ENCODE peak calls at places on chromosome 19, in seven cellular contexts. X is SK-N-SH, K is GM12878, G is HepG2, J is HCT116, S is T47D, M is H1. L is an unnamed sample.

GRCh38 chr19:1912760-1913505 is 7.7 kb downstream of the ADAT3 start:
- DNase-seq in K (no peak), J (no peak), S (no peak), M (no peak), G (no peak), X (no peak), L (no peak)

GRCh38 chr19:31105761-31106160 is 243.5 kb downstream of the TSHZ3 start:
- DNase-seq in M (no peak), X (no peak), G (no peak), S (no peak), K (no peak), J (no peak), L (no peak)

GRCh38 chr19:53086949-53087348 is 16.3 kb downstream of the ZNF160 start:
- DNase-seq in X (no peak), G (no peak), J (no peak), K (no peak), S (no peak), M (no peak), L (no peak)

GRCh38 chr19:30558793-30559192 is 186.6 kb downstream of the ZNF536 start:
- DNase-seq in K (no peak), X (no peak), J (no peak), G (no peak), S (no peak), M (no peak), L (no peak)

GRCh38 chr19:4059931-4060620 is 6.6 kb downstream of the ZBTB7A start:
- DNase-seq in G (no peak), J (no peak), M (no peak), S (no peak), K (peak), X (no peak), L (peak)

GRCh38 chr19:52945652-52946321 is 16.9 kb downstream of the ZNF816 start:
- DNase-seq in J (no peak), M (peak), X (no peak), S (peak), K (no peak), G (no peak), L (no peak)

GRCh38 chr19:11355160-11356073 is at the start of gene PLPPR2:
- DNase-seq in S (peak), K (peak), M (peak), X (peak), G (peak), J (peak), L (peak)

GRCh38 chr19:37930416-37930815 is 23.4 kb downstream of the SIPA1L3 start:
- DNase-seq in M (no peak), X (no peak), K (no peak), S (peak), G (peak), J (no peak), L (no peak)

GRCh38 chr19:35895911-35896642 is 4.3 kb downstream of the NFKBID start:
- DNase-seq in J (no peak), S (no peak), M (no peak), G (no peak), X (no peak), K (no peak), L (no peak)

GRCh38 chr19:50703915-50704548 is 15.6 kb downstream of the SHANK1 start:
- DNase-seq in X (no peak), G (peak), M (no peak), S (peak), K (no peak), J (peak), L (no peak)

GRCh38 chr19:3599776-3600183 is 6.9 kb downstream of the TBXA2R start:
- DNase-seq in K (no peak), J (no peak), M (peak), G (no peak), X (peak), S (no peak), L (no peak)

GRCh38 chr19:34480971-34481821 is at the start of gene WTIP:
- DNase-seq in K (no peak), S (peak), G (peak), X (peak), M (peak), J (peak), L (no peak)

GRCh38 chr19:18428837-18429674 is 8.9 kb downstream of the ISYNA1 start:
- DNase-seq in X (peak), S (no peak), M (peak), G (no peak), K (no peak), J (no peak), L (peak)

GRCh38 chr19:33047422-33047821 is 17.3 kb downstream of the RHPN2 start:
- DNase-seq in K (no peak), G (no peak), M (peak), X (no peak), J (peak), S (peak), L (peak)

GRCh38 chr19:48424694-48425219 is 21.0 kb upstream of the GRWD1 start:
- DNase-seq in X (no peak), J (no peak), S (no peak), M (no peak), K (no peak), G (no peak), L (peak)

GRCh38 chr19:48906324-48906723 is 6.2 kb downstream of the NUCB1 start:
- DNase-seq in S (no peak), J (no peak), K (no peak), M (no peak), G (no peak), X (no peak), L (no peak)

GRCh38 chr19:49515767-49516166 is 3.3 kb downstream of the FCGRT start:
- DNase-seq in G (no peak), K (no peak), J (no peak), M (no peak), S (no peak), X (no peak), L (peak)

GRCh38 chr19:36060430-36060829 is 5.7 kb downstream of the WDR62 start:
- DNase-seq in K (no peak), X (peak), S (peak), G (no peak), M (peak), J (no peak), L (peak)

GRCh38 chr19:10502524-10503001 is 593 bp downstream of the KEAP1 start:
- DNase-seq in X (peak), G (peak), S (peak), M (peak), J (peak), K (peak), L (peak)

GRCh38 chr19:4077011-4077382 is 10.3 kb upstream of the ZBTB7A start:
- DNase-seq in M (no peak), X (no peak), J (no peak), K (no peak), S (no peak), G (no peak), L (no peak)

GRCh38 chr19:4586691-4587090 is 27.2 kb upstream of the SEMA6B start:
- DNase-seq in M (no peak), S (no peak), X (no peak), K (no peak), J (no peak), G (no peak), L (no peak)

GRCh38 chr19:2848625-2849024 is 7.3 kb downstream of the ZNF555 start:
- DNase-seq in M (no peak), G (no peak), X (no peak), S (no peak), K (no peak), J (no peak), L (no peak)

GRCh38 chr19:54207908-54208783 is 7.5 kb downstream of the RPS9 start:
- DNase-seq in K (peak), S (peak), J (no peak), G (peak), M (peak), X (no peak), L (peak)

GRCh38 chr19:10780368-10780767 is 55.6 kb downstream of the TMED1 start:
- DNase-seq in J (no peak), K (no peak), S (no peak), M (no peak), X (no peak), G (no peak), L (no peak)

GRCh38 chr19:53881482-53882390 is at the start of gene PRKCG:
- DNase-seq in G (peak), M (peak), X (peak), J (no peak), S (peak), K (no peak), L (peak)

GRCh38 chr19:1455336-1456120 is 5.6 kb downstream of the APC2 start:
- DNase-seq in G (peak), S (peak), M (peak), K (no peak), J (peak), X (peak), L (peak)

GRCh38 chr19:13044160-13044853 is 49.0 kb downstream of the NFIX start:
- DNase-seq in J (no peak), S (no peak), M (no peak), X (no peak), G (no peak), K (no peak), L (no peak)
- TF ChIP-seq JUND in J (no peak), S (no peak), M (no peak), X (no peak), G (no peak), K (no peak), L (no peak)

GRCh38 chr19:17365361-17365760 is 11.8 kb downstream of the PLVAP start:
- DNase-seq in G (no peak), M (no peak), J (no peak), S (no peak), K (no peak), X (no peak), L (no peak)

GRCh38 chr19:17370026-17370587 is 7.0 kb downstream of the PLVAP start:
- DNase-seq in S (no peak), J (no peak), X (no peak), K (peak), G (no peak), M (no peak), L (no peak)
- TF ChIP-seq JUND in S (no peak), J (no peak), X (no peak), K (no peak), G (no peak), M (no peak), L (no peak)

GRCh38 chr19:45275370-45275971 is 24.4 kb downstream of the MARK4 start:
- DNase-seq in J (no peak), K (no peak), M (no peak), X (peak), S (no peak), G (no peak), L (no peak)
- TF ChIP-seq JUND in J (no peak), K (no peak), M (no peak), X (no peak), S (no peak), G (no peak), L (no peak)

DNA sequence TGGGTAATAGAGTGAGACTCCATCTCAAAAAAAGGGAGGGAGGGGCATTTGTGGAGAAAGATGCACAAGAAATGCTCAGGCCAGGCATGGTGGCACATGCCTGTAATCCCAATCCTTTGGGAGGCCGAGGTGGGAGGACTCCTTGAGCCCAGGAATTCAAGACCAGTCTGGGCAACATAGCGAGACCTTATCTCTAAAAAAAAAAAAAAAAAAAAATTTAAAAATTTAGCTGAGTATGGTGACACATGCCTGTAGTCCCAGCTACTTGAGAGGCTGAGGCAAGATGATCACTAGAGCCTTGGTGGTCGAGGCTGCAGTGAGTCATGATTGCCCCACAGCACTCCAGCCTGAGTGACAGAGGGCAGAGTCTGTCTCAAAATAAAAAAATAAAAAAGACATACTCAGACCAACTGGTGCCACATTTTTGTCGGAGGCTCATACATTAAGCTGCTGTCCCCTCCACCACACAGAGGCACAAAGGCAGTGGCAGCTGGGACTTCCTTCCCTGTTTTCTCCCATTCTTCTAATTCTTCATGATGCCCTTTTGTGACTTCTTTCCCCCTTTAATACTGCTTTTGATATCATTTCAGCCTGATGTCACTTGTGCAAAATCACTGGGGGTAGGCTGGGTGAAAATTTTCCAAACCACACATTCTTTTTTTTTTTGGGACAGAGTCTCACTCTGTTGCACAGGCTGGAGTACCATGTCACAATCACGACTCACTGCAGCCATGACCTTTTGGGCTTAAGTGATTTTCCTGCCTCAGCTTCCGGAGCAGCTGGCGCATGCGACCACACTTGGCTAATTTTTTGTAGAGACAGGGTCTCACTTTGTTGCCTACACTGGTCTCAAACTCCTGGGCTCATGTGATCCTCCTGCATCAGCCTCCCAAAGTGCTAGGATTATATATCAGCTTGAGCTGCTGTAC is 26.8 kb upstream of the CXCL17 start:
- DNase-seq in J (no peak), K (no peak), X (no peak), G (peak), S (no peak), M (no peak), L (no peak)
- TF ChIP-seq JUND in J (no peak), K (no peak), X (no peak), G (no peak), S (no peak), M (no peak), L (no peak)

L was measured in K562.